ENCODE peak calls at places on chromosomes 6 and 20, in nine cellular contexts. Q is CD8-positive, alpha-beta T cell; P is neural crest cell; V is T47D; A is nephron progenitor cell; U is heart left ventricle; L is ELR; T is stimulated activated CD8-positive, alpha-beta memory T cell treated with anti-CD3 and anti-CD28 coated beads, Interleukin-15, amount 100 ng/mL, for 24 hours; C is MCF 10A. D is an unnamed sample.

GRCh38 chr6:1524040-1524480 is 85.7 kb upstream of the FOXC1 start:
- DNase-seq in Q (peak), P (peak), V (no peak), A (peak), U (peak), L (peak), T (peak), C (no peak), D (peak)

GRCh38 chr6:155228549-155229166 is 35.2 kb upstream of the CLDN20 start:
- DNase-seq in Q (no peak), P (no peak), V (no peak), A (no peak), U (no peak), L (no peak), T (no peak), C (no peak), D (no peak)

GRCh38 chr6:158026054-158026900 is 44.6 kb downstream of the SYNJ2 start:
- DNase-seq in Q (peak), P (no peak), V (no peak), A (no peak), U (peak), L (peak), T (peak), C (peak), D (peak)

GRCh38 chr6:33313105-33313708 is 671 bp downstream of the TAPBP start:
- DNase-seq in Q (no peak), P (no peak), V (no peak), A (peak), U (peak), L (peak), T (no peak), C (peak), D (peak)

GRCh38 chr20:25282034-25282781 is 34.3 kb downstream of the PYGB start:
- DNase-seq in Q (no peak), P (no peak), V (no peak), A (no peak), U (peak), L (no peak), T (no peak), C (no peak), D (no peak)

GRCh38 chr6:2124260-2124709 is 121.1 kb downstream of the GMDS start:
- DNase-seq in Q (no peak), P (no peak), V (no peak), A (no peak), U (no peak), L (no peak), T (no peak), C (peak), D (no peak)

GRCh38 chr20:49508435-49509199 is 26.1 kb upstream of the KCNB1 start:
- DNase-seq in Q (no peak), P (peak), V (peak), A (peak), U (no peak), L (peak), T (no peak), C (peak), D (no peak)

GRCh38 chr6:131792091-131792496 is 15.7 kb upstream of the ENPP1 start:
- DNase-seq in Q (no peak), P (no peak), V (no peak), A (no peak), U (no peak), L (peak), T (no peak), C (peak), D (peak)

GRCh38 chr20:1209447-1210387 is 6.5 kb downstream of the C20orf202 start:
- DNase-seq in Q (no peak), P (no peak), V (no peak), A (no peak), U (no peak), L (peak), T (no peak), C (no peak), D (no peak)

GRCh38 chr6:21856096-21856825 is 262.7 kb downstream of the SOX4 start:
- DNase-seq in Q (no peak), P (no peak), V (no peak), A (no peak), U (no peak), L (peak), T (no peak), C (peak), D (no peak)

GRCh38 chr6:165556116-165556843 is 106.8 kb downstream of the PDE10A start:
- DNase-seq in Q (no peak), P (no peak), V (no peak), A (no peak), U (no peak), L (no peak), T (no peak), C (peak), D (no peak)

GRCh38 chr6:9360881-9361280 is 925.5 kb upstream of the SLC35B3 start:
- DNase-seq in Q (no peak), P (no peak), V (no peak), A (no peak), U (no peak), L (peak), T (no peak), C (no peak), D (no peak)

GRCh38 chr6:107820571-107821261 is 3.4 kb downstream of the SCML4 start:
- DNase-seq in Q (peak), P (no peak), V (no peak), A (no peak), U (no peak), L (peak), T (no peak), C (peak), D (peak)

GRCh38 chr20:34543457-34544056 is 15.0 kb upstream of the MAP1LC3A start:
- DNase-seq in Q (no peak), P (no peak), V (no peak), A (no peak), U (no peak), L (no peak), T (no peak), C (no peak), D (no peak)

GRCh38 chr6:9801255-9801757 is 613.6 kb downstream of the TFAP2A start:
- DNase-seq in Q (no peak), P (no peak), V (no peak), A (no peak), U (no peak), L (no peak), T (no peak), C (peak), D (no peak)